ENCODE peak calls at places on chromosomes 2 and 18, in nine cellular contexts. One of them, this sample, is unnamed.

GRCh38 chr18:25650201-25650941 is 298.4 kb upstream of the ZNF521 start:
- DNase-seq in WERI-Rb-1: no peak
- DNase-seq in DND-41: no peak
- DNase-seq in astrocyte: peak; percentile 100
- DNase-seq in tibial nerve: no peak
- DNase-seq in keratinocyte: no peak
- DNase-seq in heart right ventricle: no peak
- DNase-seq in psoas muscle: no peak
- DNase-seq in body of pancreas: no peak
- DNase-seq in this sample: no peak

GRCh38 chr18:79926715-79927596 is 24.5 kb downstream of the SLC66A2 start:
- DNase-seq in WERI-Rb-1: peak; percentile 96
- DNase-seq in DND-41: no peak
- DNase-seq in astrocyte: no peak
- DNase-seq in tibial nerve: no peak
- DNase-seq in keratinocyte: no peak
- DNase-seq in heart right ventricle: no peak
- DNase-seq in psoas muscle: peak; percentile 52
- DNase-seq in body of pancreas: peak; percentile 35
- DNase-seq in this sample: no peak

GRCh38 chr2:38394903-38395341 is 17.8 kb upstream of the ATL2 start:
- DNase-seq in WERI-Rb-1: no peak
- DNase-seq in DND-41: no peak
- DNase-seq in astrocyte: peak; percentile 83
- DNase-seq in tibial nerve: no peak
- DNase-seq in keratinocyte: peak; percentile 89
- DNase-seq in heart right ventricle: no peak
- DNase-seq in psoas muscle: no peak
- DNase-seq in body of pancreas: no peak
- DNase-seq in this sample: no peak

GRCh38 chr18:55588876-55589595 is 1.0 kb upstream of the TCF4 start:
- DNase-seq in WERI-Rb-1: no peak
- DNase-seq in DND-41: no peak
- DNase-seq in astrocyte: no peak
- DNase-seq in tibial nerve: no peak
- DNase-seq in keratinocyte: no peak
- DNase-seq in heart right ventricle: no peak
- DNase-seq in psoas muscle: no peak
- DNase-seq in body of pancreas: no peak
- DNase-seq in this sample: no peak

GRCh38 chr18:63182247-63182771 is 137.3 kb downstream of the BCL2 start:
- DNase-seq in WERI-Rb-1: no peak
- DNase-seq in DND-41: no peak
- DNase-seq in astrocyte: no peak
- DNase-seq in tibial nerve: no peak
- DNase-seq in keratinocyte: no peak
- DNase-seq in heart right ventricle: no peak
- DNase-seq in psoas muscle: no peak
- DNase-seq in body of pancreas: no peak
- DNase-seq in this sample: no peak

GRCh38 chr2:32425719-32426141 is 68.9 kb downstream of the BIRC6 start:
- DNase-seq in WERI-Rb-1: no peak
- DNase-seq in DND-41: no peak
- DNase-seq in astrocyte: peak; percentile 67
- DNase-seq in tibial nerve: no peak
- DNase-seq in keratinocyte: no peak
- DNase-seq in heart right ventricle: no peak
- DNase-seq in psoas muscle: no peak
- DNase-seq in body of pancreas: no peak
- DNase-seq in this sample: no peak

GRCh38 chr2:42753188-42753813 is 10.6 kb downstream of the OXER1 start:
- DNase-seq in WERI-Rb-1: no peak
- DNase-seq in DND-41: no peak
- DNase-seq in astrocyte: no peak
- DNase-seq in tibial nerve: no peak
- DNase-seq in keratinocyte: no peak
- DNase-seq in heart right ventricle: no peak
- DNase-seq in psoas muscle: no peak
- DNase-seq in body of pancreas: no peak
- DNase-seq in this sample: no peak

GRCh38 chr2:42090216-42090615 is 42.4 kb downstream of the PKDCC start:
- DNase-seq in WERI-Rb-1: no peak
- DNase-seq in DND-41: no peak
- DNase-seq in astrocyte: no peak
- DNase-seq in tibial nerve: no peak
- DNase-seq in keratinocyte: no peak
- DNase-seq in heart right ventricle: no peak
- DNase-seq in psoas muscle: no peak
- DNase-seq in body of pancreas: no peak
- DNase-seq in this sample: no peak

GRCh38 chr2:74019516-74019915 is 34.8 kb downstream of the TET3 start:
- DNase-seq in WERI-Rb-1: no peak
- DNase-seq in DND-41: no peak
- DNase-seq in astrocyte: no peak
- DNase-seq in tibial nerve: no peak
- DNase-seq in keratinocyte: no peak
- DNase-seq in heart right ventricle: no peak
- DNase-seq in psoas muscle: no peak
- DNase-seq in body of pancreas: no peak
- DNase-seq in this sample: no peak

GRCh38 chr2:74017181-74017580 is 32.5 kb downstream of the TET3 start:
- DNase-seq in WERI-Rb-1: no peak
- DNase-seq in DND-41: no peak
- DNase-seq in astrocyte: no peak
- DNase-seq in tibial nerve: no peak
- DNase-seq in keratinocyte: no peak
- DNase-seq in heart right ventricle: no peak
- DNase-seq in psoas muscle: no peak
- DNase-seq in body of pancreas: no peak
- DNase-seq in this sample: no peak

GRCh38 chr2:74024216-74024615 is 39.5 kb downstream of the TET3 start:
- DNase-seq in WERI-Rb-1: no peak
- DNase-seq in DND-41: no peak
- DNase-seq in astrocyte: no peak
- DNase-seq in tibial nerve: no peak
- DNase-seq in keratinocyte: no peak
- DNase-seq in heart right ventricle: no peak
- DNase-seq in psoas muscle: no peak
- DNase-seq in body of pancreas: no peak
- DNase-seq in this sample: no peak

GRCh38 chr2:74020717-74021406 is 36.2 kb downstream of the TET3 start:
- DNase-seq in WERI-Rb-1: peak; percentile 89
- DNase-seq in DND-41: peak; percentile 57
- DNase-seq in astrocyte: no peak
- DNase-seq in tibial nerve: no peak
- DNase-seq in keratinocyte: no peak
- DNase-seq in heart right ventricle: no peak
- DNase-seq in psoas muscle: no peak
- DNase-seq in body of pancreas: no peak
- DNase-seq in this sample: no peak

DNA sequence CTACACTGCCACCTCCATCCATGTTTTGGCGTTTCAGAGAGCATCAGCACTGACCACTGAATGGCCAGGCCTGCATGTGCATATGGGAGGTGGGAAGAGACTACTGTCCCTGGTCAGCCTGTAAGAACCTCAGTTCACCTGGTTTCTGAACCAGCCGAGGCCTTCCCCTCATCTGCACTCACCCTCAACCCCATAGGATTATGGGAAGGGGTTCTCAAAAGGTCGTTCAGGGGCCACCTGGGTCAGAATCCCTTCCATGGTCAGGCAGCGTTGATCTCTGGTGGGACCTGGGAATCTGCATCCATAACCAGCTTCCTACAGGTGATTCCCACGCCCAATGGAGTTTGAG is 36.7 kb downstream of the TET3 start:
- DNase-seq in WERI-Rb-1: no peak
- DNase-seq in DND-41: no peak
- DNase-seq in astrocyte: no peak
- DNase-seq in tibial nerve: no peak
- DNase-seq in keratinocyte: no peak
- DNase-seq in heart right ventricle: no peak
- DNase-seq in psoas muscle: no peak
- DNase-seq in body of pancreas: no peak
- DNase-seq in this sample: no peak
- H3K4me3 ChIP-seq in WERI-Rb-1: no peak overlapping the region
- H3K4me3 ChIP-seq in DND-41: no peak overlapping the region
- H3K4me3 ChIP-seq in astrocyte: no peak overlapping the region
- H3K4me3 ChIP-seq in tibial nerve: no peak overlapping the region
- H3K4me3 ChIP-seq in keratinocyte: no peak overlapping the region
- H3K4me3 ChIP-seq in heart right ventricle: no peak overlapping the region
- H3K4me3 ChIP-seq in psoas muscle: no peak overlapping the region
- H3K4me3 ChIP-seq in body of pancreas: no peak overlapping the region
- H3K4me3 ChIP-seq in this sample: no peak overlapping the region

GRCh38 chr2:160372010-160372356 is 121.6 kb downstream of the RBMS1 start:
- DNase-seq in WERI-Rb-1: no peak
- DNase-seq in DND-41: no peak
- DNase-seq in astrocyte: no peak
- DNase-seq in tibial nerve: no peak
- DNase-seq in keratinocyte: no peak
- DNase-seq in heart right ventricle: no peak
- DNase-seq in psoas muscle: no peak
- DNase-seq in body of pancreas: no peak
- DNase-seq in this sample: no peak

GRCh38 chr2:160375037-160375436 is 118.6 kb downstream of the RBMS1 start:
- DNase-seq in WERI-Rb-1: no peak
- DNase-seq in DND-41: no peak
- DNase-seq in astrocyte: peak; percentile 74
- DNase-seq in tibial nerve: no peak
- DNase-seq in keratinocyte: no peak
- DNase-seq in heart right ventricle: no peak
- DNase-seq in psoas muscle: no peak
- DNase-seq in body of pancreas: no peak
- DNase-seq in this sample: no peak

GRCh38 chr2:160371251-160372009 is 122.2 kb downstream of the RBMS1 start:
- DNase-seq in WERI-Rb-1: no peak
- DNase-seq in DND-41: no peak
- DNase-seq in astrocyte: no peak
- DNase-seq in tibial nerve: no peak
- DNase-seq in keratinocyte: no peak
- DNase-seq in heart right ventricle: no peak
- DNase-seq in psoas muscle: no peak
- DNase-seq in body of pancreas: no peak
- DNase-seq in this sample: no peak

GRCh38 chr2:160372585-160372984 is 121.0 kb downstream of the RBMS1 start:
- DNase-seq in WERI-Rb-1: no peak
- DNase-seq in DND-41: no peak
- DNase-seq in astrocyte: peak; percentile 86
- DNase-seq in tibial nerve: no peak
- DNase-seq in keratinocyte: no peak
- DNase-seq in heart right ventricle: no peak
- DNase-seq in psoas muscle: no peak
- DNase-seq in body of pancreas: no peak
- DNase-seq in this sample: no peak

DNA sequence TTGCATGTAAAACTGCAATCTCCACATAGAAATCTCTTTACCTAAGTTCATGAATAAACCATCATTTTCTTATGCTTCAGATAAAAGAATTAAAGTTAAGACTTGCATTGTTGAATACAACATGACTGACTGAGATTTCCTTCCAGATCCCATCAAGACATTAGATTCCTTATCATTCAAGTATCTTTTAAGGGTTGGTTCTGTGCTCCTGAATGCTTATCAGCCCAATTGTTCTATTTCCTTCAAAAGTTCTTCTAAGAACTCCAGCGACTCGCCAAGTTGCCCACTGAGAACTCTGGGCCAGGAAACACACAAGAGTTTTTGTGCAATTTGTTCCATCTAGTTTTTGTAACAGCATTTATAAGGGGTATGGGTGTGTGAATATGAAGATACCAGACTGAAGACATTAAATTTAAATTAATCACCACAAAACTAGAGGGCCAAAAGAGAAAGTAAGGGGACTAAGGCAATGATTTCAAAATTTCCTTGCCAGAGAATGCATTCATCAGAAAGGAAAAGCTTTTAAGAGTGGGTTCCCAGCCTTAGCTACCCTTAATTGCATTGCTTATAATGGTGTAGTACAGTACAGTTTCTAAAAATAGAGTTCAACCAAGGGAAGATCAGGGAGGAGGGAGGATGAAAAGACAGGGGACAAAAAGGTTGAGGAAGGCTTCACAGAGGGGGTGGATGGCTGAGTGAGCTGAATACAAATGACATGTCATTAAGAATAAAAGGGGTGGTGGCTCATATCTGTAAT is 120.2 kb downstream of the RBMS1 start:
- DNase-seq in WERI-Rb-1: no peak
- DNase-seq in DND-41: no peak
- DNase-seq in astrocyte: no peak
- DNase-seq in tibial nerve: no peak
- DNase-seq in keratinocyte: no peak
- DNase-seq in heart right ventricle: no peak
- DNase-seq in psoas muscle: no peak
- DNase-seq in body of pancreas: no peak
- DNase-seq in this sample: no peak
- H3K27me3 ChIP-seq in WERI-Rb-1: no peaks in the 10 kb centered on the region
- H3K27me3 ChIP-seq in DND-41: no peaks in the 10 kb centered on the region
- H3K27me3 ChIP-seq in astrocyte: no peaks in the 10 kb centered on the region
- H3K27me3 ChIP-seq in tibial nerve: no peaks in the 10 kb centered on the region
- H3K27me3 ChIP-seq in keratinocyte: no peaks in the 10 kb centered on the region
- H3K27me3 ChIP-seq in heart right ventricle: no peaks in the 10 kb centered on the region
- H3K27me3 ChIP-seq in psoas muscle: no peaks in the 10 kb centered on the region
- H3K27me3 ChIP-seq in body of pancreas: no peaks in the 10 kb centered on the region
- H3K27me3 ChIP-seq in this sample: no peaks in the 10 kb centered on the region

DNA sequence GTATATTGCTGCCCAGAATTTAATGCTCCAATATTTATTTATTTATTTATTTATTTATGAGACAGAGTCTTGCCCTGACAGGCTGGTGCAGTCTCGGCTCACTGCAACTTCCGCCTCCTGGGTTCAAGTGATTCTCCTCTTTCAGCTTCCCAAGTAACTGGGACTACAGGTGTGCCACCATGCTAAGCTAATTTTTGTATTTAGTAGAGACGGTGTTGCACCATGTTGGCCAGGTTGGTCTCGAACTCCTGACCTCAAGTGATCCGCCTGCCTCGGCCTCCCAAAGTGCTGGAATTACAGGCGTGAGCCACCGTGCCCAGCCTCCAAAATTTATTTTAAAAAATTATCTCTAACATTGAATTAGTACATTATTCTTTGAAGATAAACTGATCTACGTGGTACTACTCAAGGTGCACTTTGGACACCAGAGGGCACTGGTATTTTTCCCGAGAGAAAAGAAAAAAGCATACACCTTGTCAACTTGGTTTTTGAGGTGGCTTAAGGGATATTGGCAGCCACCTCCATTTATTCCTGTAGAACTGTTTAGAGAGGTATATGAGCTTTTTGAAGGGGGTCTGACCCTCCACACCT is 1.4 kb upstream of the IDH1 start:
- DNase-seq in WERI-Rb-1: peak; percentile 23
- DNase-seq in DND-41: no peak
- DNase-seq in astrocyte: no peak
- DNase-seq in tibial nerve: no peak
- DNase-seq in keratinocyte: no peak
- DNase-seq in heart right ventricle: no peak
- DNase-seq in psoas muscle: no peak
- DNase-seq in body of pancreas: no peak
- DNase-seq in this sample: no peak
- TF ChIP-seq CTCF in WERI-Rb-1: peak; percentile 16
- TF ChIP-seq CTCF in DND-41: peak; percentile 42
- TF ChIP-seq CTCF in astrocyte: no peak
- TF ChIP-seq CTCF in tibial nerve: no peak
- TF ChIP-seq CTCF in keratinocyte: peak; percentile 32
- TF ChIP-seq CTCF in heart right ventricle: no peak
- TF ChIP-seq CTCF in psoas muscle: no peak
- TF ChIP-seq CTCF in body of pancreas: no peak
- TF ChIP-seq CTCF in this sample: no peak

DNA sequence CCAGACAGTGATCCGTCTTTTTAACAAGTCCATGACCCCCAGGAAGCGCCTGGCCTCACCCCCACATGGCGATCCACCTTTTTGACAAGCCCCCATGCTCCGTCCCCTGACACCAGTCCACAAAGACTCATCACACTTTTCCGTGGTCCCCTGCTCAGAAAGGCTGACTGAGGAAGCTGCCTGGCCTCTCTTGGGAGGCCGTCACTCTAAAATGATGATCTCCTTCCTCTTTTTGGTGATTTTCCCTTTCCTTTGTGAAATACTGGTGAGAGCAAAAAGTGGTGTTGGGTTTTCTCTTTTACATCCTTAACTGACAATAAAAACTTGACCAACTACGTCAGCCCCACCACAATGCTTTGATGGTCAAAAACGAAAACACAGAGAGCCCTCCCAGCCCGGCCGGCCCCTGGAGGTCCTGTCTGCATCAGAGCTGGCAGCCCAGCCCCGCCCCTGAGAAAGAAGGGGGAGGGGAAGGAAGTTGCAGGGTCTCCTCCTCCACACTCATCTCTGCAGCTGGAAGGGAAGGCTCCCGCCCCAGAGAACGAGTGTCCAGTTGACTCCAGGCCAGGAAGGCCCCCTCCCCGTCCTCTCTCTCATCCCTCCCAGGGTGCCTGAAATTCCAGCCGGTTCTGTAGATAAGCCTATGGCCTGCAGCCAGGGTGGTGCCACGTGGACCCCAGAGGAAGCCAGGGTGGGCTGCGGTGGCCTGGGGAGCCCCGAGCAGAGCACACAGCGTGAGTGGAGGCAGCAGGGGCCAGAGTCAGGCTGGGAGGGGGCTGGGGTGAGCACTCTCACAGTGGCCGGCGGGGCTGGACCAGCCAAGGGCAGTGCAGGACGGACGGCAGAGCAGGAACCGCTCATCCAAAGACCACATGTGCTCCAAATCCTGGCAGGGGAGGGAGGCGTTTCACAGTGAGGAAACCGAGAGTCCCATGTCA is 19.9 kb downstream of the BIN1 start:
- DNase-seq in WERI-Rb-1: no peak
- DNase-seq in DND-41: no peak
- DNase-seq in astrocyte: peak; percentile 81
- DNase-seq in tibial nerve: peak; percentile 77
- DNase-seq in keratinocyte: no peak
- DNase-seq in heart right ventricle: peak; percentile 79
- DNase-seq in psoas muscle: peak; percentile 85
- DNase-seq in body of pancreas: no peak
- DNase-seq in this sample: no peak
- H3K4me3 ChIP-seq in WERI-Rb-1: no peak overlapping the region
- H3K4me3 ChIP-seq in DND-41: no peak overlapping the region
- H3K4me3 ChIP-seq in astrocyte: peak overlapping the region; percentile 11
- H3K4me3 ChIP-seq in tibial nerve: peak overlapping the region; percentile 42
- H3K4me3 ChIP-seq in keratinocyte: no peak overlapping the region
- H3K4me3 ChIP-seq in heart right ventricle: peak overlapping the region; percentile 38
- H3K4me3 ChIP-seq in psoas muscle: peak overlapping the region; percentile 47
- H3K4me3 ChIP-seq in body of pancreas: no peak overlapping the region
- H3K4me3 ChIP-seq in this sample: peak overlapping the region; percentile 15

This sample was measured in dorsolateral prefrontal cortex.